ENCODE peak calls at places on chromosomes 11 and 22, in ten cellular contexts. H, R, W, V, O, I, T, G, Y and C are unnamed samples.

GRCh38 chr11:117440258-117440657 is 112.6 kb downstream of the CEP164 start:
- DNase-seq in H (no peak), R (no peak), W (no peak), V (no peak), O (no peak), I (no peak), T (no peak), G (no peak), Y (no peak), C (no peak)

GRCh38 chr11:63782749-63783148 is 14.2 kb upstream of the ZFTA start:
- DNase-seq in H (no peak), R (no peak), W (no peak), V (no peak), O (no peak), I (no peak), T (no peak), G (no peak), Y (no peak), C (no peak)

GRCh38 chr11:72712876-72713275 is 38.7 kb upstream of the PDE2A start:
- DNase-seq in H (no peak), R (no peak), W (no peak), V (no peak), O (no peak), I (no peak), T (no peak), G (no peak), Y (no peak), C (no peak)

GRCh38 chr22:10961043-10961860 is 4566.7 kb upstream of the OR11H1 start:
- DNase-seq in H (peak), R (no peak), W (no peak), V (no peak), O (peak), I (no peak), T (no peak), G (no peak), Y (no peak), C (no peak)

GRCh38 chr22:22176929-22177616 is 67.5 kb upstream of the VPREB1 start:
- DNase-seq in H (no peak), R (no peak), W (no peak), V (no peak), O (no peak), I (no peak), T (no peak), G (no peak), Y (no peak), C (no peak)

GRCh38 chr11:69562302-69562701 is 78.7 kb upstream of the CCND1 start:
- DNase-seq in H (no peak), R (no peak), W (no peak), V (no peak), O (no peak), I (no peak), T (no peak), G (no peak), Y (no peak), C (no peak)

GRCh38 chr11:78313181-78313788 is 104.3 kb downstream of the GAB2 start:
- DNase-seq in H (no peak), R (no peak), W (peak), V (peak), O (no peak), I (no peak), T (no peak), G (peak), Y (peak), C (peak)

GRCh38 chr11:11578542-11578941 is 43.3 kb downstream of the GALNT18 start:
- DNase-seq in H (no peak), R (no peak), W (no peak), V (no peak), O (no peak), I (no peak), T (no peak), G (no peak), Y (no peak), C (no peak)

GRCh38 chr11:46352063-46352841 is 5.0 kb downstream of the DGKZ start:
- DNase-seq in H (peak), R (peak), W (peak), V (no peak), O (no peak), I (peak), T (no peak), G (peak), Y (no peak), C (peak)

GRCh38 chr22:22030493-22031182 is 48.1 kb upstream of the TOP3B start:
- DNase-seq in H (no peak), R (peak), W (peak), V (no peak), O (peak), I (no peak), T (no peak), G (no peak), Y (no peak), C (no peak)

GRCh38 chr11:46414899-46415298 is 23.3 kb upstream of the CHRM4 start:
- DNase-seq in H (no peak), R (no peak), W (no peak), V (no peak), O (no peak), I (no peak), T (no peak), G (no peak), Y (no peak), C (no peak)

GRCh38 chr22:23187871-23188700 is 7.8 kb downstream of the BCR start:
- DNase-seq in H (peak), R (no peak), W (peak), V (no peak), O (no peak), I (no peak), T (no peak), G (peak), Y (no peak), C (no peak)

GRCh38 chr11:62545437-62546243 is 966 bp downstream of the AHNAK start:
- DNase-seq in H (peak), R (peak), W (peak), V (no peak), O (no peak), I (peak), T (no peak), G (peak), Y (peak), C (peak)

GRCh38 chr11:11620966-11621880 is 582 bp downstream of the GALNT18 start:
- DNase-seq in H (no peak), R (peak), W (peak), V (no peak), O (peak), I (peak), T (no peak), G (peak), Y (no peak), C (peak)

GRCh38 chr22:39723899-39724351 is 153.4 kb downstream of the CACNA1I start:
- DNase-seq in H (no peak), R (no peak), W (no peak), V (no peak), O (no peak), I (peak), T (no peak), G (peak), Y (no peak), C (no peak)

GRCh38 chr22:49964493-49965290 is 4.1 kb downstream of the PIM3 start:
- DNase-seq in H (peak), R (no peak), W (no peak), V (no peak), O (peak), I (peak), T (no peak), G (no peak), Y (no peak), C (no peak)

GRCh38 chr11:56700919-56701485 is 2.1 kb downstream of the OR9G1 start:
- DNase-seq in H (no peak), R (no peak), W (no peak), V (no peak), O (no peak), I (no peak), T (no peak), G (no peak), Y (no peak), C (no peak)

GRCh38 chr22:49725516-49725915 is 102.2 kb downstream of the BRD1 start:
- DNase-seq in H (no peak), R (no peak), W (no peak), V (no peak), O (no peak), I (no peak), T (no peak), G (no peak), Y (no peak), C (no peak)

GRCh38 chr11:85821636-85822035 is 10.7 kb upstream of the SYTL2 start:
- DNase-seq in H (no peak), R (no peak), W (no peak), V (no peak), O (no peak), I (no peak), T (no peak), G (peak), Y (no peak), C (peak)

GRCh38 chr11:69413993-69414392 is 67.5 kb upstream of the LINC01488 start:
- DNase-seq in H (no peak), R (no peak), W (no peak), V (no peak), O (no peak), I (no peak), T (no peak), G (no peak), Y (no peak), C (no peak)